ENCODE peak calls at places on chromosomes 5 and 9, in seven cellular contexts. F is CD4-positive, alpha-beta T cell; U is fibroblast of pulmonary artery; L is H9; P is mucosa of descending colon; H is brain microvascular endothelial cell; I is fibroblast of the aortic adventitia. Q is an unnamed sample.

GRCh38 chr9:98230789-98231188 is 24.7 kb downstream of the TBC1D2 start:
- DNase-seq in F (no peak), U (no peak), L (no peak), P (no peak), H (no peak), I (no peak), Q (no peak)

GRCh38 chr9:74770508-74771261 is 117.0 kb downstream of the TRPM6 start:
- DNase-seq in F (peak), U (peak), L (peak), P (peak), H (peak), I (no peak), Q (peak)

GRCh38 chr5:98173334-98173733 is 600.1 kb upstream of the RGMB start:
- DNase-seq in F (no peak), U (peak), L (no peak), P (no peak), H (peak), I (peak), Q (no peak)

GRCh38 chr9:12185856-12186255 is 507.3 kb upstream of the TYRP1 start:
- DNase-seq in F (no peak), U (no peak), L (no peak), P (no peak), H (no peak), I (peak), Q (no peak)

GRCh38 chr5:170571331-170571731 is 67.5 kb downstream of the KCNIP1 start:
- DNase-seq in F (no peak), U (peak), L (no peak), P (no peak), H (peak), I (no peak), Q (peak)

GRCh38 chr9:89502038-89502601 is 4.2 kb upstream of the SEMA4D start:
- DNase-seq in F (peak), U (no peak), L (no peak), P (no peak), H (no peak), I (no peak), Q (no peak)

GRCh38 chr5:132263548-132264261 is 6.2 kb downstream of the PDLIM4 start:
- DNase-seq in F (no peak), U (peak), L (peak), P (peak), H (peak), I (peak), Q (peak)

GRCh38 chr5:120146787-120147186 is 317.3 kb upstream of the PRR16 start:
- DNase-seq in F (no peak), U (no peak), L (no peak), P (no peak), H (no peak), I (peak), Q (no peak)

GRCh38 chr5:78677777-78678668 is 29.5 kb upstream of the LHFPL2 start:
- DNase-seq in F (no peak), U (peak), L (no peak), P (no peak), H (peak), I (peak), Q (no peak)

GRCh38 chr9:131580358-131580757 is 35.0 kb downstream of the PRRT1B start:
- DNase-seq in F (no peak), U (no peak), L (no peak), P (no peak), H (no peak), I (no peak), Q (no peak)
- TF ChIP-seq CTCF in F (no peak), U (no peak), L (no peak), P (no peak), H (no peak), I (no peak), Q (no peak)

GRCh38 chr9:121107041-121107440 is 32.3 kb downstream of the CNTRL start:
- DNase-seq in F (no peak), U (peak), L (no peak), P (no peak), H (no peak), I (peak), Q (no peak)
- TF ChIP-seq CTCF in F (peak), U (peak), L (peak), P (no peak), H (no peak), I (no peak), Q (peak)

DNA sequence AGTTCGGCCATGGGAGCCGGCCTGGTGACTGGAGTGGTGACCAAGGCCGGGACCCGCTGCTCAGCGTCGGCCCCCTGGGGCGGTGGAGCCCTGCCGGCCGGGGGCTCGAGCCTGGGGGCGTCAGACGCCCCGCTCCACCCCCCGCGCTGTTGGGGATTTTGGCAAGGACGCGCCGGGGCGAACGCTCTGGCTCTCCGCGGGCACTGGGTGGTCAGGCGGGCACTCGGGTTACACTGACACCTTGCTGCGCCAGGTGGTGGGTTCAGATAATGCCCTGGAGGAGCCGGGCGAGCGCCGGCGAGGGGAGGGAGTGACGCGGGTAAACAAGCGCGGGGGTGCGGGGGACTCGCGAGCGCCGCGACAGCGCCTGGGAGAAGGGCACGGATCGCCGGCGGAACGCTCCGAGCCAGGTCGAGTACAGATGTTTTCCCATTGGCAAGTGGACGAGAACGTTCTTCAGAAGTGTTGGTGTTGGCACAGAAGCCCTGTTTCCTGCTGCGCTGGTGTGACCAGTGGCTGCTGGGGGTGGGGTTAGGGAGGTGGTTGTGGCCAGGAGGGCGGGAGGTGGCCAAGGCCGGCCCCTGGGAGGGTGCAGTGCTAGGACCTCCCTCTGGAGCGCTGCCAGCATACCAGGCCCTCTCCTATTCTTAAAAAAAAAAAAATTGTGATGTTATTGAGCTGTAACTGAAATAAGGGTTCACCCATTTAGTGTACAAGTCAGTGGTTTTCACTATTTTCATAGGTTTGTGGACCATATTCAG is 773 bp downstream of the SQSTM1 start:
- DNase-seq in F (peak), U (peak), L (peak), P (peak), H (peak), I (peak), Q (peak)
- TF ChIP-seq CTCF in F (no peak), U (no peak), L (peak), P (no peak), H (no peak), I (no peak), Q (peak)

GRCh38 chr9:68836788-68837187 is 131.7 kb downstream of the PIP5K1B start:
- DNase-seq in F (no peak), U (no peak), L (no peak), P (no peak), H (no peak), I (no peak), Q (no peak)
- TF ChIP-seq CTCF in F (no peak), U (no peak), L (no peak), P (no peak), H (no peak), I (no peak), Q (no peak)

GRCh38 chr9:125486109-125486508 is 220.9 kb downstream of the MAPKAP1 start:
- DNase-seq in F (no peak), U (no peak), L (no peak), P (no peak), H (no peak), I (no peak), Q (no peak)
- TF ChIP-seq CTCF in F (no peak), U (no peak), L (no peak), P (no peak), H (no peak), I (no peak), Q (no peak)

GRCh38 chr9:129866373-129867137 is 31.3 kb downstream of the USP20 start:
- DNase-seq in F (peak), U (no peak), L (no peak), P (no peak), H (no peak), I (no peak), Q (peak)
- TF ChIP-seq CTCF in F (no peak), U (no peak), L (no peak), P (no peak), H (no peak), I (no peak), Q (no peak)

GRCh38 chr9:105636331-105636730 is 25.9 kb upstream of the TAL2 start:
- DNase-seq in F (no peak), U (peak), L (no peak), P (no peak), H (no peak), I (peak), Q (no peak)

GRCh38 chr9:105632807-105633206 is 29.4 kb upstream of the TAL2 start:
- DNase-seq in F (no peak), U (no peak), L (no peak), P (no peak), H (no peak), I (no peak), Q (no peak)

GRCh38 chr9:105633373-105633772 is 28.9 kb upstream of the TAL2 start:
- DNase-seq in F (no peak), U (no peak), L (no peak), P (no peak), H (no peak), I (no peak), Q (no peak)

GRCh38 chr9:105639936-105640335 is 22.3 kb upstream of the TAL2 start:
- DNase-seq in F (no peak), U (no peak), L (no peak), P (no peak), H (no peak), I (no peak), Q (no peak)

GRCh38 chr9:105637787-105638395 is 24.4 kb upstream of the TAL2 start:
- DNase-seq in F (no peak), U (no peak), L (no peak), P (no peak), H (no peak), I (peak), Q (no peak)
- TF ChIP-seq CTCF in F (peak), U (peak), L (peak), P (no peak), H (peak), I (peak), Q (peak)

GRCh38 chr9:126337690-126338426 is 11.2 kb downstream of the MVB12B start:
- DNase-seq in F (no peak), U (no peak), L (no peak), P (no peak), H (no peak), I (no peak), Q (no peak)

GRCh38 chr9:126334626-126335621 is 8.3 kb downstream of the MVB12B start:
- DNase-seq in F (no peak), U (peak), L (no peak), P (no peak), H (no peak), I (no peak), Q (no peak)

GRCh38 chr9:126338945-126339344 is 12.3 kb downstream of the MVB12B start:
- DNase-seq in F (no peak), U (no peak), L (no peak), P (no peak), H (no peak), I (no peak), Q (no peak)

GRCh38 chr9:126336350-126337335 is 10.0 kb downstream of the MVB12B start:
- DNase-seq in F (no peak), U (no peak), L (no peak), P (no peak), H (no peak), I (no peak), Q (no peak)

GRCh38 chr9:126335837-126336236 is 9.2 kb downstream of the MVB12B start:
- DNase-seq in F (no peak), U (no peak), L (no peak), P (no peak), H (no peak), I (no peak), Q (no peak)
- TF ChIP-seq CTCF in F (no peak), U (no peak), L (peak), P (no peak), H (no peak), I (no peak), Q (no peak)

GRCh38 chr9:132001550-132001949 is 78.1 kb downstream of the MED27 start:
- DNase-seq in F (no peak), U (peak), L (no peak), P (no peak), H (no peak), I (no peak), Q (no peak)

GRCh38 chr9:132000659-132001058 is 79.0 kb downstream of the MED27 start:
- DNase-seq in F (no peak), U (no peak), L (no peak), P (no peak), H (no peak), I (no peak), Q (no peak)

GRCh38 chr9:131997076-131997475 is 82.6 kb downstream of the MED27 start:
- DNase-seq in F (no peak), U (no peak), L (no peak), P (no peak), H (no peak), I (no peak), Q (no peak)

GRCh38 chr9:131997779-131998178 is 81.9 kb downstream of the MED27 start:
- DNase-seq in F (no peak), U (peak), L (no peak), P (no peak), H (no peak), I (peak), Q (no peak)

GRCh38 chr9:131999692-132000551 is 79.7 kb downstream of the MED27 start:
- DNase-seq in F (no peak), U (peak), L (no peak), P (no peak), H (peak), I (peak), Q (no peak)
- TF ChIP-seq CTCF in F (no peak), U (peak), L (no peak), P (no peak), H (peak), I (no peak), Q (peak)

DNA sequence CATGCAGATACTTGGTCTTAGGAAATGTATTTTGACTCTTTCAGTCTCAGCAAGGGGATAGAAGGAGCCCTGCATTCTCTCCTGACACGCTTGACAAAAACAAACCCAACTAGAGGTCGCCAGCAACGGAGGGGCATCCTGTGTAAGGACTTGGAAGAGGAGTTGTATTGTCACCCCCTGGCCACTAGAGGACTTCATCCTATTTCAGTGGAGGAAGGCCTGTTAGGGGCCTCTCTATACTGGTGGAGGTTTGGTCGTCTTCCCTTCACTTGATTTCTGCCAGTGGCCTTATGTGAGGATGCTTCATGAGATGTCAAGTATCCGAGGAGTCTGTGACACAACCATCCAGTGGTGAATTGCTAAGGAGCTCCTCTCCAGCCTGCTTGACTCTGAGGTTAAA is 122.8 kb upstream of the STC2 start:
- DNase-seq in F (no peak), U (peak), L (peak), P (no peak), H (no peak), I (no peak), Q (peak)
- TF ChIP-seq CTCF in F (no peak), U (peak), L (peak), P (no peak), H (peak), I (peak), Q (peak)